ENCODE peak calls at places on chromosome 3, in seven cellular contexts. W, V, U, F, Q, M and Y are unnamed samples. For H3K79me1, the result is how much of the 10 kb centered on the place peaks cover.

GRCh38 chr3:9352917-9353823 is 9.7 kb upstream of the THUMPD3 start:
- DNase-seq in W (peak), V (peak), U (peak), F (peak), Q (peak), M (peak), Y (peak)

GRCh38 chr3:127680146-127680661 is 7.5 kb downstream of the ABTB1 start:
- DNase-seq in W (no peak), V (no peak), U (no peak), F (peak), Q (peak), M (no peak), Y (no peak)

GRCh38 chr3:71994203-71994602 is 209.3 kb upstream of the PROK2 start:
- DNase-seq in W (no peak), V (no peak), U (no peak), F (no peak), Q (no peak), M (no peak), Y (no peak)

GRCh38 chr3:13142552-13143380 is 69.5 kb upstream of the IQSEC1 start:
- DNase-seq in W (no peak), V (no peak), U (no peak), F (no peak), Q (no peak), M (no peak), Y (no peak)

GRCh38 chr3:38019658-38020341 is 9.6 kb downstream of the PLCD1 start:
- DNase-seq in W (no peak), V (no peak), U (no peak), F (no peak), Q (no peak), M (no peak), Y (no peak)

GRCh38 chr3:157354722-157355121 is 81.9 kb upstream of the PTX3 start:
- DNase-seq in W (peak), V (peak), U (peak), F (no peak), Q (peak), M (no peak), Y (no peak)

GRCh38 chr3:102353804-102354203 is 81.0 kb upstream of the ZPLD1 start:
- DNase-seq in W (no peak), V (no peak), U (peak), F (no peak), Q (no peak), M (no peak), Y (no peak)

GRCh38 chr3:53137835-53138446 is 7.7 kb upstream of the RFT1 start:
- DNase-seq in W (no peak), V (peak), U (peak), F (no peak), Q (no peak), M (peak), Y (no peak)

GRCh38 chr3:50246517-50246954 is 10.5 kb downstream of the GNAI2 start:
- DNase-seq in W (peak), V (peak), U (peak), F (peak), Q (no peak), M (peak), Y (no peak)

GRCh38 chr3:111338059-111338698 is 203.8 kb upstream of the CD96 start:
- DNase-seq in W (peak), V (peak), U (peak), F (peak), Q (peak), M (peak), Y (no peak)

GRCh38 chr3:54159917-54160316 is 37.6 kb downstream of the CACNA2D3 start:
- DNase-seq in W (no peak), V (no peak), U (no peak), F (no peak), Q (no peak), M (no peak), Y (no peak)

GRCh38 chr3:140246578-140246977 is 311.6 kb downstream of the CLSTN2 start:
- DNase-seq in W (peak), V (no peak), U (no peak), F (no peak), Q (no peak), M (no peak), Y (no peak)

GRCh38 chr3:127031046-127031810 is 48.3 kb downstream of the PLXNA1 start:
- DNase-seq in W (no peak), V (no peak), U (no peak), F (no peak), Q (no peak), M (no peak), Y (no peak)

GRCh38 chr3:79729096-79729495 is 38.7 kb downstream of the ROBO1 start:
- DNase-seq in W (no peak), V (no peak), U (no peak), F (no peak), Q (no peak), M (no peak), Y (no peak)

GRCh38 chr3:146523536-146523935 is 20.9 kb downstream of the PLSCR1 start:
- DNase-seq in W (no peak), V (no peak), U (no peak), F (no peak), Q (no peak), M (peak), Y (no peak)

GRCh38 chr3:30290479-30290878 is 315.9 kb upstream of the TGFBR2 start:
- DNase-seq in W (no peak), V (no peak), U (no peak), F (peak), Q (no peak), M (no peak), Y (no peak)

GRCh38 chr3:76700323-76700722 is 339.6 kb upstream of the ROBO2 start:
- DNase-seq in W (no peak), V (peak), U (no peak), F (no peak), Q (no peak), M (no peak), Y (no peak)

GRCh38 chr3:35932995-35933394 is 293.7 kb downstream of the ARPP21 start:
- DNase-seq in W (no peak), V (peak), U (peak), F (no peak), Q (no peak), M (peak), Y (no peak)

GRCh38 chr3:143207338-143207961 is 87.9 kb downstream of the CHST2 start:
- DNase-seq in W (no peak), V (peak), U (no peak), F (no peak), Q (no peak), M (peak), Y (no peak)

GRCh38 chr3:143209715-143210059 is 90.1 kb downstream of the CHST2 start:
- DNase-seq in W (no peak), V (no peak), U (no peak), F (no peak), Q (no peak), M (no peak), Y (no peak)

GRCh38 chr3:143208976-143209714 is 89.6 kb downstream of the CHST2 start:
- DNase-seq in W (no peak), V (no peak), U (no peak), F (no peak), Q (no peak), M (no peak), Y (no peak)

GRCh38 chr3:143203848-143204247 is 84.3 kb downstream of the CHST2 start:
- DNase-seq in W (no peak), V (peak), U (no peak), F (no peak), Q (no peak), M (peak), Y (no peak)

DNA sequence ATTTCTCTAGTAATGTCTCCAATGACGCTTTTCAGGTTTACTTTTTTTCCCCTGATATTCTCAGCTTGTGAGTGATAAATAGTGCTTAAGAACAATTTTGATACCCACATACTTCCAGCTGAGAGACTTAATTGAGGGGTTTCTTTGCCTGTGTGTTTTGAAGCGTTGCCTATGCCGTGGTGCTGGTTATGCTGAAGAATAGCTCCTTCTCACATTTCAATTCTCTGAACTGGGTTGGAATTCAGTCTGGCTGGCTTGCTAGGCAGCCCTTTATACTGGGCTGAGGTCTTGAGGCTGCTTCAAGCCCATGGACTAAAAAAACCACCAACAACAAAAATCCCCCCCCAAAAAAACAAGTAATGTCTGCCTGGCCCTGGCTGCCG is 87.4 kb downstream of the CHST2 start:
- DNase-seq in W (no peak), V (no peak), U (no peak), F (no peak), Q (no peak), M (no peak), Y (peak)
- H3K79me1 ChIP-seq in W (under half), V (under half), U (under half), F (under half), Q (under half), M (under half), Y (under half)

GRCh38 chr3:187185759-187186158 is 11.5 kb upstream of the RTP1 start:
- DNase-seq in W (peak), V (no peak), U (no peak), F (peak), Q (no peak), M (no peak), Y (no peak)

GRCh38 chr3:187183903-187184302 is 13.4 kb upstream of the RTP1 start:
- DNase-seq in W (no peak), V (no peak), U (peak), F (no peak), Q (no peak), M (no peak), Y (no peak)

GRCh38 chr3:187186801-187187421 is 10.4 kb upstream of the RTP1 start:
- DNase-seq in W (peak), V (peak), U (peak), F (peak), Q (no peak), M (peak), Y (no peak)

GRCh38 chr3:187188931-187189330 is 8.4 kb upstream of the RTP1 start:
- DNase-seq in W (no peak), V (peak), U (no peak), F (no peak), Q (no peak), M (peak), Y (no peak)

DNA sequence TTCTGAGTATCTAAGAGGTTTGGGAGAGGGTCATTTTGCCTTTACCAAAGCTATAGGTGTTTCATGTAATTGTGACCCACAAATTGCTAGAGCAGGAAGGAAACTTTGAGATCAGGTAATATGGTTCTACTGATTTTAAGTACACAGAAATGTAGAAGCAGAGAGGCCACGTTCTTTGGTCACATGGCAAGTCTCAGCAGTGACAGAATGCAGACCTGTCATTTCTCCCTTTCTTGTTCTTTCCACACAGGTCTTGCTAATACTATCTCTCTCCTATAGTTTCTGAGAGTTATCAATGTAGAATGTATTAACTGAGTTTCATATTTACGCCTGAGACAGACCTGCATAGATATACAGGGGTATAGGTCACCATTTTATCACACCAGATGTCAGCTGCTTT is 10.9 kb upstream of the RTP1 start:
- DNase-seq in W (no peak), V (no peak), U (no peak), F (no peak), Q (no peak), M (no peak), Y (no peak)
- H3K79me1 ChIP-seq in W (under half), V (under half), U (under half), F (under half), Q (under half), M (under half), Y (under half)

GRCh38 chr3:131008326-131008725 is 18.3 kb downstream of the ASTE1 start:
- DNase-seq in W (no peak), V (no peak), U (no peak), F (no peak), Q (no peak), M (no peak), Y (no peak)
- H3K79me1 ChIP-seq in W (under half), V (under half), U (under half), F (under half), Q (under half), M (under half), Y (under half)

DNA sequence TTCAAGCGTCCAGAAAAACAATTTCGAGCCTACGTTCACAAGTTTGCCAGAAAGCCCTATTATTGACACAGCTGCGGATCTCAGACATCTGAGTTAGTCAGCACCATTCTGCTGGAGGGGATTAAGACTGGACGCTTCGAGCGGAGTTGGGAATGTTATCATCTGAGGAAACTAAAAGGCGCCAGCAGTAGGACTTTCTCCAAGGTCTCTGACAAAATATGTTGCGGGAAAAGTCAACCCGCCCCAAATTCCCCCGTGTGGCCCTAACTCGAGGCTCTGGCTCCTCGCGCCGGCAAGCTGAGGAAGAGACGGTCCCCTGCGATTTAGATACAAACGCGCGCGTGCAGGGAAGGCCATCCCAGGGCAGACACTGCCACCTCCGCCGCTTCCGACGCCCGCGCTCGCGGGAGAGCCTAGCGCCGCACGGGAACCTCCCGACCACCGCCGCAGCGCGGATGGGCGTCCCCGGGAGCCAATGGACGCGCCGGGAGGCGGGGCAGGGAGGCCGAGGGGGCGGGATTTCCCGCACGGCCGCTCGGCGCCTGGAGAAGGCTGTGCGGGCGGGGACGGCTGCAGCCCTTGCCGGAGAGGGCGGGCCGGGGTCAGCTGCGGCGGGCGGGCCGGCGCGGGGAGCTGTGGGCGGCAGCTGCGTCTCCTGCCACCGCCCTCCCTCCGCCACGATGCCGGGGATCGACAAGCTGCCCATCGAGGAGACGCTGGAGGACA is at the start of gene APPL1:
- DNase-seq in W (peak), V (peak), U (peak), F (peak), Q (peak), M (peak), Y (peak)
- H3K79me1 ChIP-seq in W (under half), V (under half), U (under half), F (under half), Q (under half), M (under half), Y (under half)

DNA sequence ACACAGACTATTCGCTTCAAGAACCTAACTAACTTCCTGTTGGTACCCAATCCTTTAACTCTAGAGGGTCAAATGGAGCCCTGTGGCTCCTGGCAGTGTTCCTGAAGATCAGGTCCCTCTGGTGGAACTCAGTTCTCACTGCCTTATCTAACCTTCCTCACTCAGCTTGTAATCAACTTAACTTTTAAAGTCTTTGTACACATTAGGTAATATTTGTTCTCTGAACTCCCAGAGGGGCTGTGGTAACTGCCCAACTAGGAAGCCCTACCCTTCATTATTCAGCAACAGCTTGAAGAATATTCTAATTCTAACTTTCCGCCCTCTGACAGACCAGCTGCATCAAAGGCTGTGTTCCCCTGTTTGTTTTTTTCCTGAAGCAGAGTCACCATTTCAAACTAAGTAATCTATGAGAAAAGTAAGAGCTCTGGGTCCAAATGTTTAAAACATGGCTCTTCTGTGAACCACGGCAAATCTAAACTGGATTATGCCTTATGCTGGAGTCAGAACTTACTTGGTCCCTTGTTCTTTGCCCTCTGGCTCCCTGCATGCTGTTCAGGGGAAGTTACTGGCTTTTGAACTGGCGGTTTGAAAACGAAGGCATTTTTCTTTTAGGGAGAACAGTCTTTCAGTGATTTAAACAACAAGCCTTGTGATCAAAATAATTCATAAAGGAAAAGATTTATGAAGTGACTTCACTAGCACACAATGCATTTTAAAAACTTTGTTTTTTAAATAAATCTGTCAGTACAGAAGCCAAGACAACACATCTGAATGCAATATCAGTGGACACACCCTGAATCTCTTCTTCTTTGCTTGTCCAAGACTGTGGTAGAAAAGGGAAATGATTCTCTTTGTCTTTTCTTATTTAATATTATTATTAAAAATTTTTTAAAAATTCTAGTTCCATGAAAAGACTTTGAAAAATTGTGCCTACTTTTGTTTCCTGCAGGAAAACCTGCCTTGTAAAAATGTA is 365.6 kb downstream of the TIGIT start:
- DNase-seq in W (peak), V (no peak), U (no peak), F (no peak), Q (no peak), M (no peak), Y (no peak)
- H3K79me1 ChIP-seq in W (under half), V (under half), U (under half), F (under half), Q (under half), M (under half), Y (under half)

GRCh38 chr3:24048843-24049242 is 103.8 kb downstream of the NR1D2 start:
- DNase-seq in W (no peak), V (no peak), U (no peak), F (no peak), Q (no peak), M (peak), Y (no peak)
- H3K79me1 ChIP-seq in W (under half), V (under half), U (under half), F (under half), Q (under half), M (under half), Y (under half)